ENCODE peak calls at places on chromosomes 5 and 9, in eight cellular contexts. S is esophagus muscularis mucosa; I is H9; Y is GM12865; K is IMR-90; Q is lung; N is CD4-positive, alpha-beta T cell; U is heart left ventricle. X is an unnamed sample.
A peak's percentile ranks its signal among the peaks of the same experiment; 100 is the strongest.

GRCh38 chr5:175181331-175181730 is 262.7 kb downstream of the DRD1 start:
- DNase-seq in S (no peak), I (no peak), Y (no peak), K (no peak), Q (no peak), N (no peak), U (no peak), X (no peak)

GRCh38 chr9:81519816-81520215 is 169.5 kb downstream of the TLE1 start:
- DNase-seq in S (no peak), I (no peak), Y (no peak), K (peak; percentile 13), Q (no peak), N (no peak), U (no peak), X (no peak)

GRCh38 chr9:29289365-29289764 is 1716.1 kb upstream of the C9orf72 start:
- DNase-seq in S (no peak), I (no peak), Y (no peak), K (no peak), Q (no peak), N (no peak), U (no peak), X (no peak)

GRCh38 chr5:134567651-134568338 is 42.3 kb downstream of the JADE2 start:
- DNase-seq in S (no peak), I (no peak), Y (no peak), K (peak; percentile 82), Q (peak; percentile 47), N (no peak), U (no peak), X (no peak)

GRCh38 chr9:14768561-14769234 is 46.2 kb upstream of the CER1 start:
- DNase-seq in S (no peak), I (no peak), Y (peak; percentile 53), K (peak; percentile 51), Q (no peak), N (no peak), U (no peak), X (peak; percentile 57)

GRCh38 chr5:52469835-52470234 is 317.9 kb upstream of the ITGA1 start:
- DNase-seq in S (no peak), I (no peak), Y (no peak), K (no peak), Q (no peak), N (no peak), U (no peak), X (no peak)

GRCh38 chr5:10452768-10453331 is 11.2 kb downstream of the ROPN1L start:
- DNase-seq in S (no peak), I (peak; percentile 45), Y (peak; percentile 87), K (peak; percentile 95), Q (no peak), N (no peak), U (no peak), X (peak; percentile 27)

GRCh38 chr9:128323192-128323730 is 622 bp downstream of the COQ4 start:
- DNase-seq in S (no peak), I (no peak), Y (no peak), K (peak; percentile 63), Q (no peak), N (no peak), U (no peak), X (no peak)

DNA sequence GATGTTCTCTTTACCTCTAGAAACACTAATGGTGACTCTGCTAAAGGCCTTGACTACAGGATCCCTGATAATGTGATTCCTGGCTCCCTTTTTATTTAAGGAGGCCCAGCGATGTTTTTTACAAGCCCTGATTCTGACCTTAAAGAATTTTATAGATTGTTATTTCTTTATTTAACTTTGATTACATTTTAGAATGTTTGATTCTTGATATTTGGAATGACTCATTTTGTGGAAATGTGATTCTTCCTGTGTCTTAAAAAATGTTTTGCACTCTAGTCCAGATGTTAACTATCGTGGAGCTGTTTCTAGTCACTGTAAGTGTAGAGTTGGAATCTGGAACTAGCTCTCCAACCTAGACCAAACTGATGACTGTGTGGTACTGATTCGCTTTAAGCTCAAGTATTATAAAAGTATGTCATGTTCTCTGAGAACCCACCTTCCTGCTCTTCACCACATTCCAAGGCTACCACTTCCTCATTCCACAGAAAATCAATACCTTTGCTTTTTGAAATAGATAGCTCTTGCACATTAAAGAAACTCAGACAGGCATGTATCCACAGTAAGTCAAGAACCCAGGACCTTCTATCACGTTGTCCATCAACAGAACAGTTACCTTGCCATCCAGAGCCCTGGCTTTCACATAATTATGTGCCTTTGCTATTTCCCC is 65.2 kb downstream of the JMY start:
- DNase-seq in S (no peak), I (no peak), Y (no peak), K (peak; percentile 78), Q (no peak), N (no peak), U (no peak), X (no peak)
- TF ChIP-seq CTCF in S (no peak), I (no peak), Y (no peak), K (no peak), Q (no peak), N (no peak), U (no peak), X (no peak)

GRCh38 chr5:150559701-150560100 is 51.8 kb downstream of the NDST1 start:
- DNase-seq in S (no peak), I (no peak), Y (no peak), K (peak; percentile 76), Q (no peak), N (no peak), U (no peak), X (no peak)

GRCh38 chr5:150561192-150561512 is 53.2 kb downstream of the NDST1 start:
- DNase-seq in S (no peak), I (no peak), Y (no peak), K (no peak), Q (no peak), N (no peak), U (no peak), X (no peak)

GRCh38 chr5:150560401-150561191 is 52.7 kb downstream of the NDST1 start:
- DNase-seq in S (peak; percentile 98), I (peak; percentile 80), Y (peak; percentile 89), K (peak; percentile 85), Q (peak; percentile 92), N (peak; percentile 81), U (no peak), X (peak; percentile 98)

GRCh38 chr5:150562832-150563231 is 54.9 kb downstream of the NDST1 start:
- DNase-seq in S (no peak), I (no peak), Y (peak; percentile 56), K (peak; percentile 59), Q (no peak), N (no peak), U (no peak), X (peak; percentile 71)

DNA sequence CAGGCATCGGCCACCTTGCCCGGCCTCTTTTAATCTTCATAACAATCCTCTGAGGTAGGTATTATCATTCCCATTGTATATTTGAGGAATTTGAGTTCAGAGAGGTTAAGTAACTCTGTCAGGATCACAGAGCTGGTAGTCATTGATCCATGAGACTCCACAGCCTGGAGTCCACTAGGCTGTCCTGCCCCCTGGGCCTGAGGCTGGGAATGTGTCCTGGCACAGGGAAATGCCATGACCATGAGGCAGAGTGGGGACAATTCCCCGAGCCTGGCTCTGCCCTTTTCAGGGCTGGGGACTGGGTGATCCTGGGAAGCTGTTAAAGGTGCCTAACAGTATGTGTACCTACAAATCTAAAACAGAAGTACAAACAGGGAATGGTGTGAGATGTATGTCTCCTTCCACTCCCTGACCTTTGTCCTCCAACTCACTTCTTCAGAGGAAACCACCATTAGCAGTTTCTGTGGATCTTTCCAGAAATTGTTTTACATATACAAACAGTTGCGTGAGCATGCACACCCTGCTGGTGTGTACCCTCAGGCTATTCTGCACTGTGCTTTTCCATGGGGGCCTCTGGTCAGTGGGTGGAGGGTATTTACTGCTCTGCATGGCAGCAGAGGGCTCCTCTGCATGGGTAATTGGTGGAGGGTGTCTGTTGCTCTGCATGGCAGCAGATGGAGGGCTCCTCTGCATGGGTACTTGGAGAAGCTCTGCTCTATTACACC is 53.8 kb downstream of the NDST1 start:
- DNase-seq in S (no peak), I (no peak), Y (no peak), K (no peak), Q (no peak), N (no peak), U (no peak), X (no peak)
- TF ChIP-seq CTCF in S (no peak), I (no peak), Y (no peak), K (no peak), Q (no peak), N (no peak), U (no peak), X (no peak)

DNA sequence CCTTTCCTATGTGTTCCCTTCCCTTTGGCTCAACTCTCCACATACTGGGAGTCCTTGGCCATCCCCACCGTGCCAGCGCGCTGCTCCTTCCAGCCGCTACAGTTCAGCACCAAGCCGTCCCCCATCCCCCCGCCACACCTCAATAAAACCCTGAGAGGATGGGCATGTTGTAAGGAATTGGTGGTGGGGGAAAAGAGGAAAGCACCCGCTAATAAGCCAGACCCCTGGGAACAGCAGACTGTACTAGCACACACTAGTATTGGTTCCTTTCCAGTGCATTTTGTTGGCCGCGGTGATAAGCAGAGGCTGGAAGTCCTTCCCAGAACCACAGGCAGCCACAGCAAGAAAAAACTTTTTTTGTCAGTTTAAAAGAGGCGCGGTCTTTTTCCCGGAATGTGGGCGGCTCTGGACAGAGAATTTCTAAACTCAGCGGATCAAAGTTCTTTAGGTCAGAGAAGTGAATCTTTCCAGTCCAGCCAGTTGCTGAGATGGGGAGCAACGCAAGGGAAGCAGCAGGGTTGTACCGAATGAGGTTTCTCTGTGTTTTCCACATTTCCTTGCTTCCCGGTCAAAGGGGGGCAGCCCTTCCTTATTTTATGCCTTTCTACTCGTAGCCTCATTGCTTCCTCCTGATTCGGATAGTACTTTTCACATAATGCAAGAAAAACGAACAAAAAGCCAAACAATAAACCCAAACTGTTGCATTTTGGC is 2.1 kb downstream of the CHSY3 start:
- DNase-seq in S (no peak), I (peak; percentile 39), Y (no peak), K (no peak), Q (no peak), N (no peak), U (no peak), X (no peak)
- TF ChIP-seq CTCF in S (no peak), I (no peak), Y (no peak), K (no peak), Q (no peak), N (no peak), U (peak; percentile 31), X (no peak)

GRCh38 chr9:113154471-113154870 is 3.7 kb downstream of the SLC31A2 start:
- DNase-seq in S (no peak), I (no peak), Y (no peak), K (peak; percentile 79), Q (no peak), N (no peak), U (no peak), X (peak; percentile 79)

GRCh38 chr9:113153599-113153998 is 2.8 kb downstream of the SLC31A2 start:
- DNase-seq in S (no peak), I (no peak), Y (no peak), K (no peak), Q (no peak), N (no peak), U (no peak), X (no peak)

GRCh38 chr9:113151696-113152630 is 1.2 kb downstream of the SLC31A2 start:
- DNase-seq in S (no peak), I (no peak), Y (no peak), K (no peak), Q (no peak), N (no peak), U (no peak), X (no peak)

GRCh38 chr9:113150670-113151591 is at the start of gene SLC31A2:
- DNase-seq in S (peak; percentile 95), I (peak; percentile 93), Y (peak; percentile 88), K (peak; percentile 72), Q (peak; percentile 91), N (peak; percentile 78), U (peak; percentile 96), X (peak; percentile 94)

DNA sequence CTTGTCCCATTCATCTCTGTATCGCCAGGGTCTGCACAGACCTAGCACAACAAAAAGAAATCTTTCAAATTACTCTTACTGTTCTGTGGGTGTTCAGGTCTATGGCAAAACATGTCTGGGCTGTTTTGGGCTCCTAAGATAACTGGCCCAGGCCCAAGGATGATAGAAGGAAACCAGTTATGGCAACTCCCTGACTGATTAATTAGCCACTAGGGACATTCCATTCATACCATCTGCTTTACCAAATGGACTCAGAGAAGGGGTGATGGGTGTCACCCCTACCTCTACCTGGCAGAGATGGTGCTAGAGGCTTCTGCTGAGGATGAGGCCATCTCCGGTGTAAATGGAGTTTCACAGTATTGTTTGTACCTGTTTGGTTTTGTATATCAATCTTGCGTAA is 1.9 kb downstream of the SLC31A2 start:
- DNase-seq in S (no peak), I (no peak), Y (no peak), K (no peak), Q (no peak), N (no peak), U (no peak), X (peak; percentile 45)
- TF ChIP-seq CTCF in S (no peak), I (no peak), Y (no peak), K (no peak), Q (no peak), N (no peak), U (no peak), X (no peak)

X was measured in adrenal gland.